ENCODE peak calls at places on chromosomes 13 and 19, in nine cellular contexts. One of them, this sample, is unnamed.

GRCh38 chr13:99930925-99931324 is 40.6 kb downstream of the ZIC5 start:
- DNase-seq in amniotic stem cell: no peak
- DNase-seq in hypothalamus: no peak
- DNase-seq in T-helper 9 cell: no peak
- DNase-seq in Caco-2: no peak
- DNase-seq in transverse colon: no peak
- DNase-seq in activated T-helper 1 cell treated with anti-CD3 and anti-CD28 coated beads, Interleukin-2, amount 50 U/mL, for 16 hours: no peak
- DNase-seq in NCI-H1092: no peak
- DNase-seq in skeletal muscle cell: no peak
- DNase-seq in this sample: no peak

GRCh38 chr13:45749026-45749759 is 47.1 kb downstream of the CBY2 start:
- DNase-seq in transverse colon: no peak
- DNase-seq in Caco-2: no peak
- DNase-seq in skeletal muscle cell: no peak
- DNase-seq in activated T-helper 1 cell treated with anti-CD3 and anti-CD28 coated beads, Interleukin-2, amount 50 U/mL, for 16 hours: no peak
- DNase-seq in T-helper 9 cell: no peak
- DNase-seq in hypothalamus: no peak
- DNase-seq in NCI-H1092: peak; percentile 28
- DNase-seq in amniotic stem cell: no peak
- DNase-seq in this sample: no peak

GRCh38 chr13:107866007-107866665 is 349.2 kb downstream of the LIG4 start:
- DNase-seq in NCI-H1092: peak; percentile 77
- DNase-seq in transverse colon: no peak
- DNase-seq in Caco-2: no peak
- DNase-seq in T-helper 9 cell: no peak
- DNase-seq in amniotic stem cell: no peak
- DNase-seq in hypothalamus: no peak
- DNase-seq in activated T-helper 1 cell treated with anti-CD3 and anti-CD28 coated beads, Interleukin-2, amount 50 U/mL, for 16 hours: no peak
- DNase-seq in skeletal muscle cell: no peak
- DNase-seq in this sample: no peak

GRCh38 chr19:1473424-1473851 is 5.6 kb downstream of the C19orf25 start:
- DNase-seq in transverse colon: no peak
- DNase-seq in Caco-2: no peak
- DNase-seq in amniotic stem cell: no peak
- DNase-seq in T-helper 9 cell: no peak
- DNase-seq in hypothalamus: no peak
- DNase-seq in NCI-H1092: no peak
- DNase-seq in skeletal muscle cell: no peak
- DNase-seq in activated T-helper 1 cell treated with anti-CD3 and anti-CD28 coated beads, Interleukin-2, amount 50 U/mL, for 16 hours: no peak
- DNase-seq in this sample: no peak

GRCh38 chr19:47305309-47305751 is 4.3 kb upstream of the C5AR1 start:
- DNase-seq in hypothalamus: no peak
- DNase-seq in Caco-2: peak; percentile 76
- DNase-seq in NCI-H1092: peak; percentile 0
- DNase-seq in amniotic stem cell: peak; percentile 91
- DNase-seq in activated T-helper 1 cell treated with anti-CD3 and anti-CD28 coated beads, Interleukin-2, amount 50 U/mL, for 16 hours: peak; percentile 36
- DNase-seq in transverse colon: peak; percentile 76
- DNase-seq in T-helper 9 cell: peak; percentile 66
- DNase-seq in skeletal muscle cell: peak; percentile 88
- DNase-seq in this sample: peak; percentile 50

GRCh38 chr13:29507356-29507755 is 88.1 kb downstream of the SLC7A1 start:
- DNase-seq in Caco-2: no peak
- DNase-seq in NCI-H1092: peak; percentile 68
- DNase-seq in transverse colon: no peak
- DNase-seq in skeletal muscle cell: peak; percentile 31
- DNase-seq in amniotic stem cell: no peak
- DNase-seq in activated T-helper 1 cell treated with anti-CD3 and anti-CD28 coated beads, Interleukin-2, amount 50 U/mL, for 16 hours: no peak
- DNase-seq in hypothalamus: no peak
- DNase-seq in T-helper 9 cell: no peak
- DNase-seq in this sample: no peak

GRCh38 chr19:2491130-2491801 is 15.3 kb downstream of the GADD45B start:
- DNase-seq in activated T-helper 1 cell treated with anti-CD3 and anti-CD28 coated beads, Interleukin-2, amount 50 U/mL, for 16 hours: no peak
- DNase-seq in skeletal muscle cell: peak; percentile 85
- DNase-seq in Caco-2: no peak
- DNase-seq in transverse colon: peak; percentile 96
- DNase-seq in NCI-H1092: peak; percentile 70
- DNase-seq in hypothalamus: no peak
- DNase-seq in amniotic stem cell: no peak
- DNase-seq in T-helper 9 cell: no peak
- DNase-seq in this sample: no peak

GRCh38 chr13:48281556-48281955 is 22.0 kb upstream of the RB1 start:
- DNase-seq in transverse colon: no peak
- DNase-seq in T-helper 9 cell: no peak
- DNase-seq in amniotic stem cell: no peak
- DNase-seq in skeletal muscle cell: no peak
- DNase-seq in NCI-H1092: no peak
- DNase-seq in hypothalamus: no peak
- DNase-seq in Caco-2: no peak
- DNase-seq in activated T-helper 1 cell treated with anti-CD3 and anti-CD28 coated beads, Interleukin-2, amount 50 U/mL, for 16 hours: no peak
- DNase-seq in this sample: no peak

GRCh38 chr13:102312841-102313240 is 89.0 kb downstream of the FGF14 start:
- DNase-seq in skeletal muscle cell: no peak
- DNase-seq in T-helper 9 cell: no peak
- DNase-seq in Caco-2: no peak
- DNase-seq in hypothalamus: no peak
- DNase-seq in NCI-H1092: no peak
- DNase-seq in transverse colon: no peak
- DNase-seq in activated T-helper 1 cell treated with anti-CD3 and anti-CD28 coated beads, Interleukin-2, amount 50 U/mL, for 16 hours: no peak
- DNase-seq in amniotic stem cell: no peak
- DNase-seq in this sample: no peak

GRCh38 chr19:39052846-39053245 is 20.5 kb upstream of the FBXO27 start:
- DNase-seq in skeletal muscle cell: no peak
- DNase-seq in hypothalamus: peak; percentile 53
- DNase-seq in activated T-helper 1 cell treated with anti-CD3 and anti-CD28 coated beads, Interleukin-2, amount 50 U/mL, for 16 hours: no peak
- DNase-seq in Caco-2: no peak
- DNase-seq in amniotic stem cell: no peak
- DNase-seq in T-helper 9 cell: no peak
- DNase-seq in transverse colon: no peak
- DNase-seq in NCI-H1092: no peak
- DNase-seq in this sample: no peak

GRCh38 chr19:56678205-56678604 is 6.6 kb upstream of the ZNF835 start:
- DNase-seq in NCI-H1092: no peak
- DNase-seq in T-helper 9 cell: no peak
- DNase-seq in activated T-helper 1 cell treated with anti-CD3 and anti-CD28 coated beads, Interleukin-2, amount 50 U/mL, for 16 hours: no peak
- DNase-seq in transverse colon: no peak
- DNase-seq in hypothalamus: no peak
- DNase-seq in amniotic stem cell: no peak
- DNase-seq in Caco-2: no peak
- DNase-seq in skeletal muscle cell: no peak
- DNase-seq in this sample: no peak

GRCh38 chr13:67134322-67135129 is 95.6 kb downstream of the PCDH9 start:
- DNase-seq in skeletal muscle cell: no peak
- DNase-seq in amniotic stem cell: no peak
- DNase-seq in T-helper 9 cell: no peak
- DNase-seq in Caco-2: no peak
- DNase-seq in hypothalamus: no peak
- DNase-seq in activated T-helper 1 cell treated with anti-CD3 and anti-CD28 coated beads, Interleukin-2, amount 50 U/mL, for 16 hours: no peak
- DNase-seq in NCI-H1092: peak; percentile 22
- DNase-seq in transverse colon: no peak
- DNase-seq in this sample: no peak

This sample was measured in dermis microvascular lymphatic vessel endothelial cell.